ENCODE peak calls at places on chromosomes 2 and 18, in five cellular contexts. One of them, this sample, is unnamed.

GRCh38 chr2:232487385-232488096 is at the start of gene ECEL1:
- DNase-seq in neural crest cell: peak; percentile 35
- DNase-seq in uterus: no peak
- DNase-seq in GM20000: no peak
- DNase-seq in HFFc6: no peak
- DNase-seq in this sample: no peak

GRCh38 chr18:34594243-34594642 is 115.9 kb upstream of the DTNA start:
- DNase-seq in neural crest cell: no peak
- DNase-seq in uterus: no peak
- DNase-seq in GM20000: no peak
- DNase-seq in HFFc6: no peak
- DNase-seq in this sample: no peak

GRCh38 chr2:227655454-227655853 is 11.2 kb upstream of the SCYGR5 start:
- DNase-seq in neural crest cell: no peak
- DNase-seq in uterus: no peak
- DNase-seq in GM20000: no peak
- DNase-seq in HFFc6: peak; percentile 87
- DNase-seq in this sample: no peak

GRCh38 chr2:236988690-236989639 is 96.7 kb upstream of the COPS8 start:
- DNase-seq in neural crest cell: peak; percentile 12
- DNase-seq in uterus: peak; percentile 68
- DNase-seq in GM20000: no peak
- DNase-seq in HFFc6: no peak
- DNase-seq in this sample: no peak

GRCh38 chr18:7202119-7202680 is 28.7 kb upstream of the LRRC30 start:
- DNase-seq in neural crest cell: no peak
- DNase-seq in uterus: no peak
- DNase-seq in GM20000: no peak
- DNase-seq in HFFc6: no peak
- DNase-seq in this sample: no peak

GRCh38 chr2:129720360-129720759 is 259.1 kb upstream of the RAB6C start:
- DNase-seq in neural crest cell: no peak
- DNase-seq in uterus: no peak
- DNase-seq in GM20000: no peak
- DNase-seq in HFFc6: no peak
- DNase-seq in this sample: no peak

GRCh38 chr2:12585784-12586183 is 131.0 kb upstream of the TRIB2 start:
- DNase-seq in neural crest cell: no peak
- DNase-seq in uterus: no peak
- DNase-seq in GM20000: no peak
- DNase-seq in HFFc6: no peak
- DNase-seq in this sample: no peak

GRCh38 chr18:48820483-48821250 is 130.1 kb downstream of the SMAD7 start:
- DNase-seq in neural crest cell: no peak
- DNase-seq in uterus: peak; percentile 4
- DNase-seq in GM20000: peak; percentile 84
- DNase-seq in HFFc6: no peak
- DNase-seq in this sample: no peak

GRCh38 chr2:179125404-179125803 is 75.5 kb upstream of the CCDC141 start:
- DNase-seq in neural crest cell: no peak
- DNase-seq in uterus: no peak
- DNase-seq in GM20000: no peak
- DNase-seq in HFFc6: no peak
- DNase-seq in this sample: no peak

GRCh38 chr18:59547691-59548182 is 149.5 kb downstream of the CCBE1 start:
- DNase-seq in neural crest cell: no peak
- DNase-seq in uterus: no peak
- DNase-seq in GM20000: no peak
- DNase-seq in HFFc6: peak; percentile 90
- DNase-seq in this sample: no peak

GRCh38 chr2:122927217-122927616 is 1097.9 kb upstream of the CNTNAP5 start:
- DNase-seq in neural crest cell: peak; percentile 15
- DNase-seq in uterus: no peak
- DNase-seq in GM20000: no peak
- DNase-seq in HFFc6: no peak
- DNase-seq in this sample: no peak

GRCh38 chr2:17736989-17737388 is 16.6 kb downstream of the SMC6 start:
- DNase-seq in neural crest cell: no peak
- DNase-seq in uterus: no peak
- DNase-seq in GM20000: no peak
- DNase-seq in HFFc6: peak; percentile 55
- DNase-seq in this sample: no peak

GRCh38 chr18:70781860-70782453 is 493.1 kb downstream of the SOCS6 start:
- DNase-seq in neural crest cell: peak; percentile 71
- DNase-seq in uterus: no peak
- DNase-seq in GM20000: peak; percentile 41
- DNase-seq in HFFc6: peak; percentile 0
- DNase-seq in this sample: no peak

GRCh38 chr2:19722486-19723420 is 179.0 kb downstream of the TTC32 start:
- DNase-seq in neural crest cell: no peak
- DNase-seq in uterus: peak; percentile 25
- DNase-seq in GM20000: no peak
- DNase-seq in HFFc6: no peak
- DNase-seq in this sample: no peak

GRCh38 chr2:120712180-120712678 is 23.4 kb upstream of the GLI2 start:
- DNase-seq in neural crest cell: no peak
- DNase-seq in uterus: no peak
- DNase-seq in GM20000: no peak
- DNase-seq in HFFc6: peak; percentile 76
- DNase-seq in this sample: no peak

GRCh38 chr2:76640905-76641304 is 881.3 kb downstream of the LRRTM4 start:
- DNase-seq in neural crest cell: no peak
- DNase-seq in uterus: no peak
- DNase-seq in GM20000: no peak
- DNase-seq in HFFc6: no peak
- DNase-seq in this sample: no peak

GRCh38 chr18:33034941-33035340 is 262.1 kb upstream of the KLHL14 start:
- DNase-seq in neural crest cell: no peak
- DNase-seq in uterus: no peak
- DNase-seq in GM20000: no peak
- DNase-seq in HFFc6: no peak
- DNase-seq in this sample: no peak

GRCh38 chr2:70643715-70644114 is 90.1 kb upstream of the TGFA start:
- DNase-seq in neural crest cell: no peak
- DNase-seq in uterus: no peak
- DNase-seq in GM20000: no peak
- DNase-seq in HFFc6: no peak
- DNase-seq in this sample: no peak

GRCh38 chr2:85266424-85267041 is 61.3 kb downstream of the TGOLN2 start:
- DNase-seq in neural crest cell: peak; percentile 69
- DNase-seq in uterus: peak; percentile 69
- DNase-seq in GM20000: peak; percentile 77
- DNase-seq in HFFc6: no peak
- DNase-seq in this sample: peak; percentile 79

GRCh38 chr2:39107724-39108273 is 13.1 kb downstream of the SOS1 start:
- DNase-seq in neural crest cell: no peak
- DNase-seq in uterus: no peak
- DNase-seq in GM20000: no peak
- DNase-seq in HFFc6: no peak
- DNase-seq in this sample: no peak

GRCh38 chr2:222040333-222040732 is 258.5 kb downstream of the PAX3 start:
- DNase-seq in neural crest cell: no peak
- DNase-seq in uterus: no peak
- DNase-seq in GM20000: no peak
- DNase-seq in HFFc6: no peak
- DNase-seq in this sample: no peak

GRCh38 chr2:222039821-222040220 is 259.0 kb downstream of the PAX3 start:
- DNase-seq in neural crest cell: no peak
- DNase-seq in uterus: no peak
- DNase-seq in GM20000: no peak
- DNase-seq in HFFc6: no peak
- DNase-seq in this sample: no peak

GRCh38 chr2:222034058-222034457 is 264.7 kb downstream of the PAX3 start:
- DNase-seq in neural crest cell: no peak
- DNase-seq in uterus: no peak
- DNase-seq in GM20000: no peak
- DNase-seq in HFFc6: no peak
- DNase-seq in this sample: no peak

GRCh38 chr2:222037211-222037610 is 261.6 kb downstream of the PAX3 start:
- DNase-seq in neural crest cell: no peak
- DNase-seq in uterus: no peak
- DNase-seq in GM20000: no peak
- DNase-seq in HFFc6: no peak
- DNase-seq in this sample: no peak

DNA sequence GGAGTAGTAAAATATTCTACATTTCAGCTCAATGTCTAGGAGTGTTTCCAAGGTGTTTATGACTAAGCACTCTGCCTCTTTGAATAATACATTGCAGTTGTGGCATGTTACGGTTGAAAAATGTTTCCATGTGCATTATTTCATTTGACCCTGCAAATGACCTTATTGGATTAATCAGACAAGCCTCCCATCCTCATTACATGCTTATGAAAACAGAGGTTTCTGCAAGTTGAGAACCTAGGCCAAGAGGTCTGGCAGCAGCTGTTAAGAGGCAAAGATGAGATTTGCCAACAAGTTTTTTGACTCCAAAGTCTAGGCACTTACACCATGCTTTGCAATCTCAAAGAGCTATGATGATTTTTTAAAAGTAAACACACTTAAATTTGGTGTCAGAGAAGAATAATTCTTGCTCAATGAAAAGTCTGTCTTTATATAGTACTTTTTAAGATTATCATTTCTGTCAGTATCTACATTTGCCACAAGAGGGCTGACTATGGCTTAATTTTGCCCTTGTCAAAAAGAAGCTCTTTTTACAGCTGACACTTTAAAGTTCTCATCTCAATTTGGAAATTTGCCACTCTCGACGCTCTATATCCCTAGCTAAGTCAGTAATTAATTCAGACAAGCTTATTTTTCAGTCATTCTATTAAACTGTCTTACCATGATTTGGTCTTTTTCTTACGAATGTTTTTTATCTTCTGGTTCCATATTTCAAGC is 260.6 kb downstream of the PAX3 start:
- DNase-seq in neural crest cell: no peak
- DNase-seq in uterus: no peak
- DNase-seq in GM20000: no peak
- DNase-seq in HFFc6: peak; percentile 15
- DNase-seq in this sample: no peak
- TF ChIP-seq CTCF in neural crest cell: peak; percentile 76
- TF ChIP-seq CTCF in uterus: no peak
- TF ChIP-seq CTCF in GM20000: no peak
- TF ChIP-seq CTCF in HFFc6: peak; percentile 79
- TF ChIP-seq CTCF in this sample: no peak

GRCh38 chr2:51711761-51712160 is 679.8 kb upstream of the NRXN1 start:
- DNase-seq in neural crest cell: no peak
- DNase-seq in uterus: no peak
- DNase-seq in GM20000: no peak
- DNase-seq in HFFc6: no peak
- DNase-seq in this sample: no peak

GRCh38 chr2:51706220-51706619 is 674.3 kb upstream of the NRXN1 start:
- DNase-seq in neural crest cell: no peak
- DNase-seq in uterus: no peak
- DNase-seq in GM20000: no peak
- DNase-seq in HFFc6: no peak
- DNase-seq in this sample: no peak

GRCh38 chr2:51705418-51705817 is 673.5 kb upstream of the NRXN1 start:
- DNase-seq in neural crest cell: no peak
- DNase-seq in uterus: no peak
- DNase-seq in GM20000: no peak
- DNase-seq in HFFc6: no peak
- DNase-seq in this sample: no peak

GRCh38 chr2:51707625-51708024 is 675.7 kb upstream of the NRXN1 start:
- DNase-seq in neural crest cell: no peak
- DNase-seq in uterus: no peak
- DNase-seq in GM20000: no peak
- DNase-seq in HFFc6: no peak
- DNase-seq in this sample: no peak

DNA sequence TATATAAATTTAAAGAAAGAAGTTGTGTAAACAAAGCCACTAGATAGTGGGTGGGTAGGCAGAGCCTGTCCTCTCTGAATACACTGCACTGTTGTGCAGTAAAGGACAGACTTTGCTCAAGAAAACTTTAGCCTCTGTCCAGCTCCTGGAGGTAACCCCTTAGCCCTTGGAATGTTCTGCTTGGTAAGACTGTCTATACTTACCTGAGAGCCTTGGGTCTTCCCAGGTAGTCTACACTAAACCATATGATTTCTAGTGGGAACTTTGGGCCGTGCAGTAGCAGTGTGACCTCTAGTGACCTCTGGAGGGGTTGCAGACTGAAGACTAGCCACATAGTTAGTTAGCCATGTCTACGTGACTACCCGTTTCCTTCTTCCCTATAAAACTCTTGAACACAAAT is 678.3 kb upstream of the NRXN1 start:
- DNase-seq in neural crest cell: no peak
- DNase-seq in uterus: no peak
- DNase-seq in GM20000: peak; percentile 7
- DNase-seq in HFFc6: no peak
- DNase-seq in this sample: no peak
- TF ChIP-seq CTCF in neural crest cell: peak; percentile 40
- TF ChIP-seq CTCF in uterus: no peak
- TF ChIP-seq CTCF in GM20000: peak; percentile 19
- TF ChIP-seq CTCF in HFFc6: no peak
- TF ChIP-seq CTCF in this sample: no peak

GRCh38 chr18:52903858-52904257 is 563.9 kb downstream of the DCC start:
- DNase-seq in neural crest cell: peak; percentile 62
- DNase-seq in uterus: no peak
- DNase-seq in GM20000: peak; percentile 6
- DNase-seq in HFFc6: no peak
- DNase-seq in this sample: no peak
- TF ChIP-seq CTCF in neural crest cell: peak; percentile 90
- TF ChIP-seq CTCF in uterus: no peak
- TF ChIP-seq CTCF in GM20000: peak; percentile 38
- TF ChIP-seq CTCF in HFFc6: peak; percentile 24
- TF ChIP-seq CTCF in this sample: no peak

GRCh38 chr2:105893011-105893995 is 148.6 kb downstream of the NCK2 start:
- DNase-seq in neural crest cell: no peak
- DNase-seq in uterus: no peak
- DNase-seq in GM20000: no peak
- DNase-seq in HFFc6: no peak
- DNase-seq in this sample: no peak

GRCh38 chr2:105894327-105894944 is 149.7 kb downstream of the NCK2 start:
- DNase-seq in neural crest cell: no peak
- DNase-seq in uterus: no peak
- DNase-seq in GM20000: no peak
- DNase-seq in HFFc6: no peak
- DNase-seq in this sample: no peak

GRCh38 chr2:105890856-105891255 is 146.1 kb downstream of the NCK2 start:
- DNase-seq in neural crest cell: no peak
- DNase-seq in uterus: no peak
- DNase-seq in GM20000: no peak
- DNase-seq in HFFc6: no peak
- DNase-seq in this sample: no peak

GRCh38 chr2:105896765-105897163 is 152.1 kb downstream of the NCK2 start:
- DNase-seq in neural crest cell: no peak
- DNase-seq in uterus: no peak
- DNase-seq in GM20000: no peak
- DNase-seq in HFFc6: no peak
- DNase-seq in this sample: no peak

GRCh38 chr2:105895995-105896764 is 151.5 kb downstream of the NCK2 start:
- DNase-seq in neural crest cell: no peak
- DNase-seq in uterus: no peak
- DNase-seq in GM20000: no peak
- DNase-seq in HFFc6: no peak
- DNase-seq in this sample: no peak
- TF ChIP-seq CTCF in neural crest cell: no peak
- TF ChIP-seq CTCF in uterus: no peak
- TF ChIP-seq CTCF in GM20000: no peak
- TF ChIP-seq CTCF in HFFc6: no peak
- TF ChIP-seq CTCF in this sample: no peak

This sample was measured in omental fat pad.